ENCODE peak calls at places on chromosomes 2 and 18, in eight cellular contexts. K is NCI-H1436 treated with DMSO at 0.1 percent for 48 hours; Y is pons; H is activated naive CD8-positive, alpha-beta T cell treated with anti-CD3 and anti-CD28 coated beads, Interleukin-2, amount 10 ng/mL, durations not matched to agents 7 days and 5 days; B is osteoblast; W is thoracic aorta; I is NCI-H526 treated with DMSO at 0.1 percent for 48 hours; C is hippocampal formation. R is an unnamed sample.

GRCh38 chr2:157868993-157869392 is 7.1 kb downstream of the ACVR1 start:
- DNase-seq in K (no peak), Y (no peak), H (no peak), B (no peak), W (no peak), I (no peak), C (no peak), R (no peak)

GRCh38 chr2:174181368-174181767 is 67.0 kb downstream of the OLA1 start:
- DNase-seq in K (no peak), Y (no peak), H (no peak), B (no peak), W (no peak), I (no peak), C (no peak), R (no peak)

GRCh38 chr2:43019536-43020183 is 206.7 kb downstream of the ZFP36L2 start:
- DNase-seq in K (no peak), Y (no peak), H (no peak), B (peak), W (no peak), I (no peak), C (no peak), R (no peak)

GRCh38 chr2:122156101-122156500 is 400.6 kb downstream of the TSN start:
- DNase-seq in K (no peak), Y (peak), H (no peak), B (no peak), W (no peak), I (no peak), C (no peak), R (no peak)

GRCh38 chr18:25121442-25121841 is 230.5 kb downstream of the ZNF521 start:
- DNase-seq in K (no peak), Y (no peak), H (no peak), B (no peak), W (no peak), I (no peak), C (no peak), R (no peak)

GRCh38 chr2:161796192-161796591 is 172.0 kb downstream of the SLC4A10 start:
- DNase-seq in K (no peak), Y (peak), H (no peak), B (no peak), W (no peak), I (no peak), C (no peak), R (no peak)

GRCh38 chr18:9741821-9742541 is 33.9 kb downstream of the RAB31 start:
- DNase-seq in K (no peak), Y (no peak), H (no peak), B (peak), W (no peak), I (no peak), C (no peak), R (no peak)

GRCh38 chr2:23488584-23488983 is 103.6 kb downstream of the KLHL29 start:
- DNase-seq in K (no peak), Y (no peak), H (no peak), B (no peak), W (no peak), I (no peak), C (no peak), R (no peak)

GRCh38 chr18:10213526-10213925 is 240.9 kb upstream of the APCDD1 start:
- DNase-seq in K (peak), Y (peak), H (no peak), B (no peak), W (no peak), I (no peak), C (no peak), R (no peak)

GRCh38 chr2:24886640-24887324 is 33.3 kb downstream of the ADCY3 start:
- DNase-seq in K (no peak), Y (peak), H (no peak), B (no peak), W (no peak), I (no peak), C (no peak), R (no peak)

GRCh38 chr18:64244571-64244970 is 95.7 kb upstream of the LINC00305 start:
- DNase-seq in K (no peak), Y (peak), H (no peak), B (no peak), W (no peak), I (no peak), C (no peak), R (no peak)

GRCh38 chr2:77484026-77484425 is 38.1 kb downstream of the LRRTM4 start:
- DNase-seq in K (no peak), Y (no peak), H (no peak), B (peak), W (no peak), I (no peak), C (no peak), R (no peak)

GRCh38 chr2:240983361-240983995 is 14.9 kb upstream of the SNED1 start:
- DNase-seq in K (no peak), Y (no peak), H (peak), B (no peak), W (no peak), I (peak), C (no peak), R (peak)

GRCh38 chr18:76808561-76808960 is 13.8 kb upstream of the ZNF236 start:
- DNase-seq in K (no peak), Y (no peak), H (no peak), B (no peak), W (no peak), I (no peak), C (no peak), R (no peak)

GRCh38 chr2:197075754-197076337 is 149.3 kb upstream of the PGAP1 start:
- DNase-seq in K (no peak), Y (no peak), H (no peak), B (no peak), W (no peak), I (no peak), C (no peak), R (no peak)

GRCh38 chr2:119341684-119342083 is 24.9 kb downstream of the C2orf76 start:
- DNase-seq in K (no peak), Y (no peak), H (no peak), B (no peak), W (no peak), I (no peak), C (no peak), R (no peak)

GRCh38 chr2:64350996-64351395 is 103.0 kb upstream of the LGALSL start:
- DNase-seq in K (no peak), Y (no peak), H (no peak), B (no peak), W (no peak), I (no peak), C (no peak), R (no peak)

GRCh38 chr2:70977605-70978205 is 725 bp upstream of the ANKRD53 start:
- DNase-seq in K (no peak), Y (peak), H (no peak), B (peak), W (peak), I (no peak), C (no peak), R (no peak)

GRCh38 chr18:5506174-5506573 is 37.6 kb downstream of the EPB41L3 start:
- DNase-seq in K (no peak), Y (no peak), H (no peak), B (no peak), W (no peak), I (no peak), C (no peak), R (no peak)

GRCh38 chr2:215407596-215408264 is 28.1 kb downstream of the FN1 start:
- DNase-seq in K (no peak), Y (no peak), H (no peak), B (no peak), W (no peak), I (no peak), C (no peak), R (no peak)

GRCh38 chr18:9287037-9287436 is 47.5 kb upstream of the TWSG1 start:
- DNase-seq in K (no peak), Y (no peak), H (no peak), B (no peak), W (no peak), I (no peak), C (no peak), R (no peak)

GRCh38 chr2:47456851-47457250 is 53.9 kb downstream of the MSH2 start:
- DNase-seq in K (no peak), Y (no peak), H (no peak), B (no peak), W (no peak), I (no peak), C (no peak), R (no peak)

GRCh38 chr2:82998770-82999169 is 1460.3 kb downstream of the SUCLG1 start:
- DNase-seq in K (no peak), Y (no peak), H (no peak), B (no peak), W (no peak), I (no peak), C (no peak), R (no peak)

GRCh38 chr18:72543362-72544055 is 633 bp downstream of the CBLN2 start:
- DNase-seq in K (no peak), Y (no peak), H (peak), B (peak), W (no peak), I (no peak), C (no peak), R (no peak)

GRCh38 chr2:70525032-70525431 is 28.6 kb downstream of the TGFA start:
- DNase-seq in K (no peak), Y (no peak), H (no peak), B (peak), W (no peak), I (no peak), C (no peak), R (no peak)

GRCh38 chr2:159450180-159450579 is 163.7 kb upstream of the WDSUB1 start:
- DNase-seq in K (no peak), Y (no peak), H (no peak), B (no peak), W (no peak), I (no peak), C (no peak), R (no peak)

GRCh38 chr2:241659150-241659739 is 21.8 kb downstream of the ATG4B start:
- DNase-seq in K (no peak), Y (peak), H (no peak), B (peak), W (no peak), I (peak), C (peak), R (no peak)

GRCh38 chr2:143258126-143258892 is 129.1 kb downstream of the ARHGAP15 start:
- DNase-seq in K (no peak), Y (no peak), H (peak), B (no peak), W (no peak), I (no peak), C (no peak), R (no peak)

GRCh38 chr2:50546790-50547189 is 485.1 kb downstream of the NRXN1 start:
- DNase-seq in K (peak), Y (no peak), H (no peak), B (no peak), W (no peak), I (no peak), C (no peak), R (no peak)

GRCh38 chr2:64230540-64230939 is 86.3 kb upstream of the PELI1 start:
- DNase-seq in K (no peak), Y (no peak), H (no peak), B (no peak), W (no peak), I (no peak), C (no peak), R (no peak)

GRCh38 chr2:204706939-204707338 is 161.7 kb downstream of the PARD3B start:
- DNase-seq in K (no peak), Y (no peak), H (no peak), B (no peak), W (no peak), I (no peak), C (no peak), R (no peak)

GRCh38 chr2:240553956-240554480 is 3.8 kb downstream of the ANKMY1 start:
- DNase-seq in K (no peak), Y (no peak), H (no peak), B (peak), W (no peak), I (no peak), C (no peak), R (no peak)

GRCh38 chr18:26342646-26343045 is 116.4 kb downstream of the TAF4B start:
- DNase-seq in K (no peak), Y (no peak), H (no peak), B (no peak), W (no peak), I (no peak), C (no peak), R (no peak)

GRCh38 chr18:22385718-22386117 is 32.0 kb downstream of the CTAGE1 start:
- DNase-seq in K (no peak), Y (no peak), H (no peak), B (peak), W (no peak), I (no peak), C (no peak), R (no peak)

GRCh38 chr2:66987747-66988146 is 409.4 kb upstream of the ETAA1 start:
- DNase-seq in K (no peak), Y (no peak), H (no peak), B (no peak), W (no peak), I (no peak), C (no peak), R (no peak)

GRCh38 chr2:10137053-10137843 is 14.7 kb downstream of the RRM2 start:
- DNase-seq in K (no peak), Y (no peak), H (no peak), B (peak), W (no peak), I (no peak), C (no peak), R (no peak)

GRCh38 chr2:10042301-10043161 is 819 bp upstream of the KLF11 start:
- DNase-seq in K (no peak), Y (peak), H (peak), B (peak), W (peak), I (no peak), C (peak), R (peak)

R was measured in activated gamma-delta T cell treated with Interleukin-2 at 50 U/mL for 16 hours.